ENCODE peak calls at places on chromosomes 11 and 22, in seven cellular contexts. One of them, this sample, is unnamed.

GRCh38 chr11:71485466-71485865 is 32.5 kb downstream of the NADSYN1 start:
- DNase-seq in HCT116: no peak
- DNase-seq in A549: no peak
- DNase-seq in Panc1: no peak
- DNase-seq in K562: no peak
- DNase-seq in SK-N-SH: no peak
- DNase-seq in HL-60: no peak
- DNase-seq in this sample: no peak

GRCh38 chr11:113806403-113806802 is 26.8 kb downstream of the CLDN25 start:
- DNase-seq in HCT116: peak
- DNase-seq in A549: peak
- DNase-seq in Panc1: no peak
- DNase-seq in K562: peak
- DNase-seq in SK-N-SH: peak
- DNase-seq in HL-60: no peak
- DNase-seq in this sample: peak

GRCh38 chr11:14855890-14856289 is 36.1 kb downstream of the CYP2R1 start:
- DNase-seq in HCT116: no peak
- DNase-seq in A549: no peak
- DNase-seq in Panc1: no peak
- DNase-seq in K562: no peak
- DNase-seq in SK-N-SH: no peak
- DNase-seq in HL-60: no peak
- DNase-seq in this sample: no peak

GRCh38 chr11:83006877-83007330 is 64.8 kb downstream of the RAB30 start:
- DNase-seq in HCT116: no peak
- DNase-seq in A549: no peak
- DNase-seq in Panc1: no peak
- DNase-seq in K562: no peak
- DNase-seq in SK-N-SH: peak
- DNase-seq in HL-60: no peak
- DNase-seq in this sample: no peak

GRCh38 chr11:117743121-117743815 is 53.7 kb downstream of the DSCAML1 start:
- DNase-seq in HCT116: no peak
- DNase-seq in A549: no peak
- DNase-seq in Panc1: no peak
- DNase-seq in K562: no peak
- DNase-seq in SK-N-SH: peak
- DNase-seq in HL-60: peak
- DNase-seq in this sample: no peak

GRCh38 chr11:64251986-64252837 is 882 bp downstream of the PLCB3 start:
- DNase-seq in HCT116: no peak
- DNase-seq in A549: peak
- DNase-seq in Panc1: no peak
- DNase-seq in K562: peak
- DNase-seq in SK-N-SH: peak
- DNase-seq in HL-60: no peak
- DNase-seq in this sample: peak

GRCh38 chr11:64437426-64437825 is 78.5 kb downstream of the RPS6KA4 start:
- DNase-seq in HCT116: no peak
- DNase-seq in A549: no peak
- DNase-seq in Panc1: no peak
- DNase-seq in K562: no peak
- DNase-seq in SK-N-SH: no peak
- DNase-seq in HL-60: no peak
- DNase-seq in this sample: no peak

GRCh38 chr22:19878461-19879247 is 24.0 kb upstream of the GNB1L start:
- DNase-seq in HCT116: no peak
- DNase-seq in A549: no peak
- DNase-seq in Panc1: no peak
- DNase-seq in K562: no peak
- DNase-seq in SK-N-SH: peak
- DNase-seq in HL-60: no peak
- DNase-seq in this sample: no peak

GRCh38 chr22:47209547-47210023 is 447.1 kb downstream of the TBC1D22A start:
- DNase-seq in HCT116: no peak
- DNase-seq in A549: no peak
- DNase-seq in Panc1: no peak
- DNase-seq in K562: no peak
- DNase-seq in SK-N-SH: no peak
- DNase-seq in HL-60: no peak
- DNase-seq in this sample: no peak

GRCh38 chr11:16356751-16357365 is 512 bp upstream of the SOX6 start:
- DNase-seq in HCT116: no peak
- DNase-seq in A549: no peak
- DNase-seq in Panc1: no peak
- DNase-seq in K562: no peak
- DNase-seq in SK-N-SH: no peak
- DNase-seq in HL-60: no peak
- DNase-seq in this sample: no peak

GRCh38 chr11:131811380-131811779 is 441.0 kb downstream of the NTM start:
- DNase-seq in HCT116: no peak
- DNase-seq in A549: no peak
- DNase-seq in Panc1: no peak
- DNase-seq in K562: no peak
- DNase-seq in SK-N-SH: no peak
- DNase-seq in HL-60: no peak
- DNase-seq in this sample: no peak

GRCh38 chr11:36030707-36031365 is 87.0 kb downstream of the LDLRAD3 start:
- DNase-seq in HCT116: no peak
- DNase-seq in A549: no peak
- DNase-seq in Panc1: no peak
- DNase-seq in K562: no peak
- DNase-seq in SK-N-SH: peak
- DNase-seq in HL-60: no peak
- DNase-seq in this sample: no peak

GRCh38 chr11:21975242-21975641 is 217.6 kb upstream of the ANO5 start:
- DNase-seq in HCT116: no peak
- DNase-seq in A549: no peak
- DNase-seq in Panc1: no peak
- DNase-seq in K562: no peak
- DNase-seq in SK-N-SH: no peak
- DNase-seq in HL-60: no peak
- DNase-seq in this sample: no peak

GRCh38 chr11:64560139-64560771 is 30.8 kb upstream of the SLC22A12 start:
- DNase-seq in HCT116: no peak
- DNase-seq in A549: no peak
- DNase-seq in Panc1: no peak
- DNase-seq in K562: no peak
- DNase-seq in SK-N-SH: no peak
- DNase-seq in HL-60: no peak
- DNase-seq in this sample: no peak

GRCh38 chr22:46002757-46003270 is 25.9 kb upstream of the WNT7B start:
- DNase-seq in HCT116: no peak
- DNase-seq in A549: peak
- DNase-seq in Panc1: no peak
- DNase-seq in K562: no peak
- DNase-seq in SK-N-SH: no peak
- DNase-seq in HL-60: no peak
- DNase-seq in this sample: no peak

GRCh38 chr22:49727191-49727880 is 100.3 kb downstream of the BRD1 start:
- DNase-seq in HCT116: no peak
- DNase-seq in A549: no peak
- DNase-seq in Panc1: no peak
- DNase-seq in K562: no peak
- DNase-seq in SK-N-SH: peak
- DNase-seq in HL-60: no peak
- DNase-seq in this sample: no peak

GRCh38 chr11:85299247-85299646 is 327.9 kb downstream of the DLG2 start:
- DNase-seq in HCT116: no peak
- DNase-seq in A549: peak
- DNase-seq in Panc1: no peak
- DNase-seq in K562: no peak
- DNase-seq in SK-N-SH: no peak
- DNase-seq in HL-60: no peak
- DNase-seq in this sample: peak

DNA sequence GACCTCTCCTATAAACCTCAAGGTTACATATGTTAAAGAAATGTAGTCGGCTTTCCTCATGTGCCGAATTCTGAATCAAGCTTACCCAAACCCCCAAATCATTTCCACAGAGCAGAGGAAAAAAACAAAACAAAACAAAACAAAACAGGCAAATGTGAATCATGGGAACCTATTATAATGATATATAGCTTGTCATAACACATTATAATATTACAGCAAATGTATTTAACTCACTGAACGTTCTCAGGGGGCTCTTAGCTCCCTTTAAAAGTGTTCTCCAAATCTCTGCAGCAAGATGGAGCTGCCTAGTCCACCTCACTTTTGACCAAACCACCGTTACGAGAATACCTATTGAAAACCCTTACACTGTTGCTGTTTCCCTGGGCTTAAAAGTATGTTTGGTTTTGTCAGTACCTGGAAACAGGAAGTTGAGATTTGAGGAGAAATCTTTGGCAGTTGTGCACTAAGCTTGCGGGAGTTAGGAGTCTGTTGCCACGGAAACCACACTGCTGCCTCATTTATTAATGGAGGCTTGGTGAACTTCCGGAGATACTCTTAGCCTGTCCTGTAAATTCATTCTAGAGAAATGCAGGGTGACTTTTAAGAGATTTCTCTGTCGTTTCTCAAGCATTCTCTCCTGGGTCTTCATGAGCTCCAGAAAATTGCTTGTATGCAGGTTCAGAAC is 167.0 kb upstream of the RASSF10 start:
- DNase-seq in HCT116: no peak
- DNase-seq in A549: no peak
- DNase-seq in Panc1: no peak
- DNase-seq in K562: peak
- DNase-seq in SK-N-SH: peak
- DNase-seq in HL-60: no peak
- DNase-seq in this sample: peak
- H3K4me3 ChIP-seq in HCT116: no peak
- H3K4me3 ChIP-seq in A549: no peak
- H3K4me3 ChIP-seq in Panc1: no peak
- H3K4me3 ChIP-seq in K562: no peak
- H3K4me3 ChIP-seq in SK-N-SH: peak
- H3K4me3 ChIP-seq in HL-60: no peak
- H3K4me3 ChIP-seq in this sample: no peak

GRCh38 chr22:29727248-29727551 is 7.4 kb downstream of the CABP7 start:
- DNase-seq in HCT116: no peak
- DNase-seq in A549: peak
- DNase-seq in Panc1: no peak
- DNase-seq in K562: peak
- DNase-seq in SK-N-SH: peak
- DNase-seq in HL-60: peak
- DNase-seq in this sample: peak
- TF ChIP-seq REST in HCT116: no peak
- TF ChIP-seq REST in A549: no peak
- TF ChIP-seq REST in Panc1: no peak
- TF ChIP-seq REST in K562: no peak
- TF ChIP-seq REST in SK-N-SH: no peak
- TF ChIP-seq REST in HL-60: no peak
- TF ChIP-seq REST in this sample: no peak

DNA sequence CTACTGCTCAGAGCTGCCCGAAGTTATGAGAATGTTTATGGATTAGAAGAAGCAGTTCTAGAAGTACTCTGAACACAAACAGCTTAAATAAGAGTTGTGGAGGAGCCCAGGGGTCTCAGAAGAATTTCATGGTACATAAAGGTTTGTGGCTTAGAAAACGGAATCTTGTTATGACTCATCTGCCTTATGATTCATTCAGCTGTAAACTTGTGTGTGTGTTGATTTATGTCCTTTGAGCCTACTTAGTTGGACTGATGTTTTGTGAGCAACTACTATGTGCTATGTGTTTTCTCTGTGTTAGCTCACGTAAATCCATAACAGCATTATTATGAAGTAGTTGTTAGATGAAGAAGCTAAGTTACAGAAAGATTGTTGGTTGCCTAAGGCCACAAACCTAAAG is 203.7 kb downstream of the PGR start:
- DNase-seq in HCT116: peak
- DNase-seq in A549: no peak
- DNase-seq in Panc1: no peak
- DNase-seq in K562: no peak
- DNase-seq in SK-N-SH: no peak
- DNase-seq in HL-60: no peak
- DNase-seq in this sample: no peak
- H3K27ac ChIP-seq in HCT116: no peak
- H3K27ac ChIP-seq in A549: no peak
- H3K27ac ChIP-seq in Panc1: no peak
- H3K27ac ChIP-seq in K562: no peak
- H3K27ac ChIP-seq in SK-N-SH: no peak
- H3K27ac ChIP-seq in HL-60: no peak
- H3K27ac ChIP-seq in this sample: no peak

DNA sequence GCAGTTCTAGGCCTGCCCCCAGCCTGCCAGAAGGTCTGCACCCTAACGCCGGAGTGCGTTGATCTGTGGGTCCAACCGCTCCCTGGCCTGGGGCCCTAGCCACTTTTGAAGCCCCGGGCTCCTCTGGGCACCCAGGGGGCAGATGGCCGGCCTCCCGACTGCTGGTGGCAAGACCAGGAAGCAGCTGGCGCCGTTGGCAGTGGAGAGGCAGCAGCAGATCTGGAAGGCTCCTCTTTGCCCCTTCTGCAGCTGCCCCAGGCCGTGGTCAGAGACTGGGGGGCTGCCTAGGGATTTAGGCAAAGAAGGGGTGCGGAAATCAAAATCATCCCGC is 445 bp upstream of the VWCE start:
- DNase-seq in HCT116: no peak
- DNase-seq in A549: no peak
- DNase-seq in Panc1: no peak
- DNase-seq in K562: no peak
- DNase-seq in SK-N-SH: no peak
- DNase-seq in HL-60: no peak
- DNase-seq in this sample: no peak
- H3K4me3 ChIP-seq in HCT116: no peak
- H3K4me3 ChIP-seq in A549: no peak
- H3K4me3 ChIP-seq in Panc1: no peak
- H3K4me3 ChIP-seq in K562: no peak
- H3K4me3 ChIP-seq in SK-N-SH: peak
- H3K4me3 ChIP-seq in HL-60: no peak
- H3K4me3 ChIP-seq in this sample: peak

This sample was measured in GM23338.